ENCODE peak calls at places on chromosomes 1 and 21, in six cellular contexts. F, W, V, Y, M and X are unnamed samples.

GRCh38 chr1:38962113-38962512 is 20.5 kb upstream of the RHBDL2 start:
- DNase-seq in F (peak), V (no peak), Y (no peak), M (peak), W (no peak), X (no peak)

GRCh38 chr1:5856246-5856815 is 135.9 kb downstream of the NPHP4 start:
- DNase-seq in W (peak), V (no peak), F (no peak), Y (no peak), M (no peak), X (no peak)

GRCh38 chr21:45351061-45351460 is 53.9 kb upstream of the COL18A1 start:
- DNase-seq in M (no peak), Y (no peak), V (no peak), F (no peak), W (no peak), X (no peak)

GRCh38 chr1:162696286-162696862 is 64.1 kb downstream of the DDR2 start:
- DNase-seq in W (peak), F (peak), M (peak), Y (no peak), V (no peak), X (peak)

GRCh38 chr21:45409466-45410150 is 4.6 kb downstream of the COL18A1 start:
- DNase-seq in M (no peak), W (no peak), Y (no peak), F (no peak), V (no peak), X (no peak)

GRCh38 chr1:13964768-13965167 is 264.8 kb downstream of the PRDM2 start:
- DNase-seq in Y (no peak), M (no peak), W (no peak), F (no peak), V (no peak), X (no peak)

GRCh38 chr1:220093361-220094015 is 444 bp upstream of the IARS2 start:
- DNase-seq in F (no peak), V (no peak), W (no peak), M (no peak), Y (no peak), X (no peak)

GRCh38 chr21:39048064-39048463 is 135.2 kb downstream of the PSMG1 start:
- DNase-seq in F (peak), M (no peak), Y (no peak), W (no peak), V (no peak), X (no peak)

GRCh38 chr1:24199291-24199900 is 12.3 kb upstream of the IFNLR1 start:
- DNase-seq in W (peak), M (no peak), V (no peak), F (peak), Y (no peak), X (peak)

GRCh38 chr1:212669102-212669501 is 30.5 kb downstream of the BATF3 start:
- DNase-seq in V (no peak), F (peak), W (peak), M (no peak), Y (no peak), X (no peak)

GRCh38 chr21:45534591-45535331 is 7.5 kb downstream of the SLC19A1 start:
- DNase-seq in F (peak), Y (no peak), M (no peak), W (no peak), V (peak), X (no peak)

GRCh38 chr1:85274969-85275453 is 1.4 kb downstream of the BCL10 start:
- DNase-seq in F (peak), Y (no peak), M (no peak), V (no peak), W (no peak), X (peak)

GRCh38 chr1:157360021-157360390 is 192.3 kb downstream of the FCRL5 start:
- DNase-seq in F (no peak), W (no peak), Y (no peak), V (no peak), M (no peak), X (no peak)

GRCh38 chr1:25757846-25758185 is 42.2 kb upstream of the SELENON start:
- DNase-seq in V (no peak), Y (no peak), F (no peak), W (no peak), M (no peak), X (no peak)

GRCh38 chr1:147515046-147515869 is 26.0 kb upstream of the BCL9 start:
- DNase-seq in F (peak), V (no peak), Y (no peak), M (no peak), W (peak), X (no peak)

GRCh38 chr1:45793942-45794604 is 9.3 kb upstream of the MAST2 start:
- DNase-seq in F (no peak), Y (no peak), W (no peak), M (no peak), V (no peak), X (no peak)
- TF ChIP-seq CTCF in F (no peak), Y (peak), W (no peak), M (no peak), V (no peak), X (no peak)

GRCh38 chr1:34896612-34897011 is 32.8 kb downstream of the DLGAP3 start:
- DNase-seq in F (no peak), M (no peak), Y (no peak), V (no peak), W (no peak), X (no peak)
- TF ChIP-seq CTCF in F (peak), M (peak), Y (peak), V (no peak), W (no peak), X (peak)

GRCh38 chr1:82600314-82600713 is 799.6 kb downstream of the ADGRL2 start:
- DNase-seq in V (no peak), F (no peak), M (no peak), W (no peak), Y (no peak), X (no peak)

GRCh38 chr1:82598816-82599215 is 798.1 kb downstream of the ADGRL2 start:
- DNase-seq in F (no peak), V (no peak), M (no peak), Y (no peak), W (no peak), X (no peak)

GRCh38 chr1:82604524-82604923 is 803.8 kb downstream of the ADGRL2 start:
- DNase-seq in M (no peak), Y (no peak), V (no peak), W (no peak), F (no peak), X (no peak)
- TF ChIP-seq CTCF in M (no peak), Y (no peak), V (no peak), W (peak), F (no peak), X (no peak)

GRCh38 chr21:25790122-25790951 is 55.6 kb downstream of the GABPA start:
- DNase-seq in F (peak), V (no peak), M (peak), Y (no peak), W (peak), X (peak)
- TF ChIP-seq CTCF in F (peak), V (peak), M (peak), Y (peak), W (peak), X (peak)

GRCh38 chr1:224769987-224770693 is 154.0 kb downstream of the CNIH3 start:
- DNase-seq in Y (no peak), F (peak), V (no peak), M (peak), W (no peak), X (peak)

GRCh38 chr1:224779491-224780020 is 149.9 kb upstream of the DNAH14 start:
- DNase-seq in Y (no peak), V (no peak), M (no peak), F (no peak), W (no peak), X (no peak)

GRCh38 chr1:224773646-224774045 is 155.8 kb upstream of the DNAH14 start:
- DNase-seq in M (no peak), W (no peak), F (no peak), V (no peak), Y (no peak), X (no peak)

GRCh38 chr1:224768971-224769370 is 152.9 kb downstream of the CNIH3 start:
- DNase-seq in M (no peak), W (no peak), V (no peak), Y (no peak), F (no peak), X (no peak)

DNA sequence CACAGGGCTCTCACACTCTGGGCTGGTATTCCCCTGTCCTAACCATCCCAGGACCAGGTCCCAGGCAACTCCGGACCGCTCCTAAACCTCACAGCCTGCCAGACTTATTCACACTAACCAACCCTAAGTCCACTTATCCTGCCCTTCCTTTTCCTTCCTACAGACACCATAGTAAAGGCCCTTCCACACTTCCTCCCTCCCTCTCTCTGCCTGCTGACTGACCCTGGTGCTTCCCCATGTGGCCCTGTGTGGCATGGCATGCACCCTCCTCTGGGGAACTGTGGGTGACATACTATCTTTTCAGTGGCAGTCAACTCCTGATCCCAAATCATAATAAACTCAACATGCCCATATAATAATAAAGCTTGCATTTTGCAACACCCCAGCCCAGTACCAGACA is 155.1 kb upstream of the DNAH14 start:
- DNase-seq in M (no peak), V (no peak), Y (no peak), F (no peak), W (no peak), X (no peak)
- TF ChIP-seq CTCF in M (no peak), V (peak), Y (peak), F (peak), W (peak), X (no peak)

DNA sequence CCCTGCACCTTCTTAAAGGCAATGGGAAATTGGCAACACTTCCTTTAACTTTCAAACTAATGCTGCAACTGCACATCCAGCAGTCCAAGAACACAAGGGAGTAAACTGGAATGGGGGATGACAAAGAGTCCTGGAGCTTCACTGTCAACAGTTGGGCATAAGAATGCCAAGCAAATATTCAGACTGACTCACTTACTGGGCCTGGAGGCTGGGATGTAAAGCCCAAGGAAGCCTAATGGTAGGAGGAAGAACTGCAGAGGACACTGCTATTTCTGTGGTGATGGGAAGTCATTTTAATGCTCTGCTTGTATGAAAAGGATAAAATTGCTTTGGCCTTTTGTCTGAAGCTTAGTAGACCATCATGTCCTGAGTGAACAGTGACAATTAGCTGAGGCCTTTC is 15.7 kb upstream of the DMRTA2 start:
- DNase-seq in Y (no peak), M (no peak), V (no peak), F (no peak), W (no peak), X (no peak)
- TF ChIP-seq CTCF in Y (no peak), M (no peak), V (no peak), F (no peak), W (peak), X (no peak)